ENCODE peak calls at places on chromosomes 16 and 17, in four cellular contexts. C, G, T and Z are unnamed samples.

GRCh38 chr16:14329727-14330363 is 258.7 kb downstream of the MRTFB start:
- DNase-seq in C (no peak), G (no peak), T (no peak), Z (no peak)

GRCh38 chr17:37737081-37737480 is 7.8 kb downstream of the HNF1B start:
- DNase-seq in T (no peak), C (no peak), G (no peak), Z (no peak)

GRCh38 chr17:79111097-79111496 is 36.5 kb downstream of the ENGASE start:
- DNase-seq in T (no peak), G (no peak), C (no peak), Z (no peak)

GRCh38 chr16:29745853-29746345 is at the start of gene C16orf54:
- DNase-seq in T (no peak), G (peak), C (no peak), Z (peak)

GRCh38 chr16:87278191-87279093 is 38.8 kb downstream of the C16orf95 start:
- DNase-seq in C (peak), G (peak), T (peak), Z (peak)

GRCh38 chr16:11609474-11610120 is 22.9 kb upstream of the LITAF start:
- DNase-seq in T (no peak), G (no peak), C (no peak), Z (no peak)

GRCh38 chr17:78933959-78934568 is 8.9 kb upstream of the TIMP2 start:
- DNase-seq in C (peak), G (peak), T (peak), Z (peak)

GRCh38 chr16:56530872-56531271 is 11.0 kb upstream of the BBS2 start:
- DNase-seq in T (no peak), C (no peak), G (no peak), Z (no peak)

GRCh38 chr16:83973077-83973476 is 5.0 kb downstream of the NECAB2 start:
- DNase-seq in C (no peak), G (no peak), T (no peak), Z (no peak)

GRCh38 chr16:70496513-70496912 is 26.8 kb downstream of the COG4 start:
- DNase-seq in T (no peak), C (no peak), G (no peak), Z (no peak)

GRCh38 chr17:65052585-65052984 is 4.0 kb downstream of the GNA13 start:
- DNase-seq in T (no peak), G (no peak), C (no peak), Z (no peak)

GRCh38 chr16:82506734-82507133 is 120.0 kb upstream of the CDH13 start:
- DNase-seq in C (no peak), G (no peak), T (no peak), Z (no peak)